ENCODE peak calls at places on chromosomes 4 and X, in five cellular contexts. S is psoas muscle, Y is T-helper 1 cell, U is ureter, G is neural crest cell. W is an unnamed sample.
A peak's percentile ranks its signal among the peaks of the same experiment; 100 is the strongest.

GRCh38 chrX:12894074-12894691 is 12.2 kb upstream of the TLR8 start:
- DNase-seq in S (peak; percentile 52), Y (peak; percentile 8), U (no peak), G (peak; percentile 20), W (no peak)

GRCh38 chr4:120850048-120850599 is 72.4 kb downstream of the PRDM5 start:
- DNase-seq in S (no peak), Y (no peak), U (no peak), G (no peak), W (no peak)

GRCh38 chr4:10086506-10087120 is 30.0 kb downstream of the WDR1 start:
- DNase-seq in S (peak; percentile 53), Y (no peak), U (no peak), G (no peak), W (no peak)

GRCh38 chr4:55083771-55084170 is 41.6 kb downstream of the KDR start:
- DNase-seq in S (no peak), Y (no peak), U (no peak), G (no peak), W (no peak)

GRCh38 chrX:132001127-132001526 is 22.0 kb upstream of the STK26 start:
- DNase-seq in S (no peak), Y (no peak), U (no peak), G (no peak), W (no peak)

GRCh38 chr4:95835672-95836071 is 4.2 kb upstream of the PDHA2 start:
- DNase-seq in S (no peak), Y (no peak), U (no peak), G (peak; percentile 18), W (peak; percentile 29)

GRCh38 chr4:25856756-25857155 is 6.0 kb downstream of the SEL1L3 start:
- DNase-seq in S (no peak), Y (no peak), U (no peak), G (no peak), W (no peak)

GRCh38 chrX:26032141-26032917 is 105.8 kb upstream of the MAGEB18 start:
- DNase-seq in S (no peak), Y (no peak), U (no peak), G (no peak), W (no peak)

GRCh38 chrX:71367396-71367795 is 1.2 kb downstream of the TAF1 start:
- DNase-seq in S (no peak), Y (no peak), U (no peak), G (no peak), W (no peak)

GRCh38 chr4:52368895-52369294 is 290.2 kb downstream of the USP46 start:
- DNase-seq in S (no peak), Y (no peak), U (no peak), G (no peak), W (no peak)

GRCh38 chr4:101417046-101417445 is 69.7 kb upstream of the PPP3CA start:
- DNase-seq in S (no peak), Y (no peak), U (no peak), G (no peak), W (no peak)

GRCh38 chr4:147846318-147847135 is 114.6 kb downstream of the ARHGAP10 start:
- DNase-seq in S (no peak), Y (no peak), U (no peak), G (no peak), W (no peak)

GRCh38 chrX:25295466-25295865 is 279.7 kb upstream of the ARX start:
- DNase-seq in S (no peak), Y (no peak), U (no peak), G (no peak), W (no peak)

GRCh38 chr4:931194-931959 is 739 bp downstream of the GAK start:
- DNase-seq in S (peak; percentile 68), Y (no peak), U (no peak), G (no peak), W (no peak)

GRCh38 chr4:150297861-150298474 is 219.7 kb downstream of the DCLK2 start:
- DNase-seq in S (no peak), Y (no peak), U (no peak), G (peak; percentile 31), W (no peak)

GRCh38 chr4:184147858-184148799 is 69.5 kb downstream of the ENPP6 start:
- DNase-seq in S (no peak), Y (no peak), U (no peak), G (no peak), W (no peak)

GRCh38 chr4:8393593-8394038 is 46.9 kb downstream of the ACOX3 start:
- DNase-seq in S (peak; percentile 85), Y (no peak), U (peak; percentile 69), G (peak; percentile 26), W (peak; percentile 87)

GRCh38 chr4:165288226-165288625 is 39.2 kb upstream of the MSMO1 start:
- DNase-seq in S (no peak), Y (no peak), U (no peak), G (no peak), W (no peak)

GRCh38 chrX:71493111-71493613 is 39.7 kb upstream of the OGT start:
- DNase-seq in S (peak; percentile 51), Y (no peak), U (no peak), G (no peak), W (no peak)

GRCh38 chrX:154477891-154478477 is 1.1 kb downstream of the LAGE3 start:
- DNase-seq in S (peak; percentile 51), Y (no peak), U (no peak), G (no peak), W (no peak)

GRCh38 chr4:74206088-74206826 is 48.3 kb downstream of the MTHFD2L start:
- DNase-seq in S (no peak), Y (no peak), U (no peak), G (no peak), W (peak; percentile 78)

GRCh38 chrX:52424658-52425057 is 55.8 kb downstream of the XAGE2 start:
- DNase-seq in S (no peak), Y (no peak), U (no peak), G (no peak), W (no peak)

GRCh38 chr4:147025042-147025441 is 79.4 kb upstream of the TTC29 start:
- DNase-seq in S (no peak), Y (no peak), U (no peak), G (no peak), W (no peak)

GRCh38 chrX:47633671-47634590 is 4.2 kb upstream of the CFP start:
- DNase-seq in S (no peak), Y (no peak), U (no peak), G (no peak), W (no peak)

GRCh38 chr4:122647656-122648055 is 26.8 kb upstream of the IL21 start:
- DNase-seq in S (no peak), Y (no peak), U (no peak), G (no peak), W (no peak)

GRCh38 chrX:68415289-68415688 is 18.0 kb downstream of the OPHN1 start:
- DNase-seq in S (peak; percentile 70), Y (no peak), U (no peak), G (no peak), W (no peak)

GRCh38 chr4:164012396-164013027 is 518.0 kb downstream of the TMA16 start:
- DNase-seq in S (no peak), Y (no peak), U (no peak), G (peak; percentile 50), W (no peak)

GRCh38 chr4:118338518-118338917 is 14.3 kb downstream of the PRSS12 start:
- DNase-seq in S (no peak), Y (no peak), U (no peak), G (no peak), W (no peak)

GRCh38 chr4:166421556-166422156 is 548.6 kb downstream of the TLL1 start:
- DNase-seq in S (no peak), Y (no peak), U (no peak), G (no peak), W (no peak)

W was measured in kidney glomerular epithelial cell.